ENCODE peak calls at places on chromosomes 12 and 14, in nine cellular contexts. One of them, this sample, is unnamed.
A peak's percentile ranks its signal among the peaks of the same experiment; 100 is the strongest.

GRCh38 chr14:89540009-89540829 is 123.2 kb upstream of the FOXN3 start:
- DNase-seq in lower lobe of right lung: no peak
- DNase-seq in mucosa of descending colon: no peak
- DNase-seq in A549: no peak
- DNase-seq in fibroblast of mammary gland: peak; percentile 10
- DNase-seq in CD8-positive, alpha-beta T cell: no peak
- DNase-seq in stomach: no peak
- DNase-seq in gastrocnemius medialis: no peak
- DNase-seq in AG04449: no peak
- DNase-seq in this sample: peak; percentile 55

GRCh38 chr12:65585648-65586420 is 238.4 kb upstream of the HMGA2 start:
- DNase-seq in mucosa of descending colon: no peak
- DNase-seq in fibroblast of mammary gland: no peak
- DNase-seq in A549: no peak
- DNase-seq in gastrocnemius medialis: no peak
- DNase-seq in CD8-positive, alpha-beta T cell: no peak
- DNase-seq in AG04449: no peak
- DNase-seq in lower lobe of right lung: no peak
- DNase-seq in stomach: no peak
- DNase-seq in this sample: no peak

GRCh38 chr12:55172686-55173085 is 46.5 kb downstream of the OR9K2 start:
- DNase-seq in CD8-positive, alpha-beta T cell: no peak
- DNase-seq in fibroblast of mammary gland: no peak
- DNase-seq in A549: no peak
- DNase-seq in mucosa of descending colon: no peak
- DNase-seq in stomach: no peak
- DNase-seq in lower lobe of right lung: no peak
- DNase-seq in gastrocnemius medialis: no peak
- DNase-seq in AG04449: no peak
- DNase-seq in this sample: no peak

GRCh38 chr14:55450124-55450523 is 9.7 kb upstream of the TBPL2 start:
- DNase-seq in AG04449: no peak
- DNase-seq in CD8-positive, alpha-beta T cell: no peak
- DNase-seq in fibroblast of mammary gland: no peak
- DNase-seq in stomach: no peak
- DNase-seq in lower lobe of right lung: no peak
- DNase-seq in gastrocnemius medialis: no peak
- DNase-seq in mucosa of descending colon: no peak
- DNase-seq in A549: no peak
- DNase-seq in this sample: no peak

GRCh38 chr12:92628476-92628875 is 74.3 kb upstream of the PLEKHG7 start:
- DNase-seq in lower lobe of right lung: no peak
- DNase-seq in AG04449: no peak
- DNase-seq in mucosa of descending colon: no peak
- DNase-seq in A549: no peak
- DNase-seq in fibroblast of mammary gland: peak; percentile 38
- DNase-seq in gastrocnemius medialis: no peak
- DNase-seq in CD8-positive, alpha-beta T cell: no peak
- DNase-seq in stomach: no peak
- DNase-seq in this sample: no peak

GRCh38 chr14:25038044-25038668 is 11.8 kb downstream of the STXBP6 start:
- DNase-seq in fibroblast of mammary gland: no peak
- DNase-seq in lower lobe of right lung: no peak
- DNase-seq in mucosa of descending colon: no peak
- DNase-seq in A549: no peak
- DNase-seq in stomach: no peak
- DNase-seq in AG04449: no peak
- DNase-seq in gastrocnemius medialis: no peak
- DNase-seq in CD8-positive, alpha-beta T cell: no peak
- DNase-seq in this sample: no peak

GRCh38 chr12:12646483-12647072 is 34.9 kb downstream of the CREBL2 start:
- DNase-seq in CD8-positive, alpha-beta T cell: no peak
- DNase-seq in gastrocnemius medialis: no peak
- DNase-seq in stomach: no peak
- DNase-seq in A549: no peak
- DNase-seq in lower lobe of right lung: no peak
- DNase-seq in AG04449: no peak
- DNase-seq in mucosa of descending colon: no peak
- DNase-seq in fibroblast of mammary gland: no peak
- DNase-seq in this sample: no peak

GRCh38 chr12:28191018-28191595 is 851 bp downstream of the CCDC91 start:
- DNase-seq in CD8-positive, alpha-beta T cell: no peak
- DNase-seq in gastrocnemius medialis: peak; percentile 59
- DNase-seq in stomach: no peak
- DNase-seq in A549: peak; percentile 22
- DNase-seq in lower lobe of right lung: no peak
- DNase-seq in mucosa of descending colon: no peak
- DNase-seq in fibroblast of mammary gland: peak; percentile 76
- DNase-seq in AG04449: no peak
- DNase-seq in this sample: peak; percentile 78

DNA sequence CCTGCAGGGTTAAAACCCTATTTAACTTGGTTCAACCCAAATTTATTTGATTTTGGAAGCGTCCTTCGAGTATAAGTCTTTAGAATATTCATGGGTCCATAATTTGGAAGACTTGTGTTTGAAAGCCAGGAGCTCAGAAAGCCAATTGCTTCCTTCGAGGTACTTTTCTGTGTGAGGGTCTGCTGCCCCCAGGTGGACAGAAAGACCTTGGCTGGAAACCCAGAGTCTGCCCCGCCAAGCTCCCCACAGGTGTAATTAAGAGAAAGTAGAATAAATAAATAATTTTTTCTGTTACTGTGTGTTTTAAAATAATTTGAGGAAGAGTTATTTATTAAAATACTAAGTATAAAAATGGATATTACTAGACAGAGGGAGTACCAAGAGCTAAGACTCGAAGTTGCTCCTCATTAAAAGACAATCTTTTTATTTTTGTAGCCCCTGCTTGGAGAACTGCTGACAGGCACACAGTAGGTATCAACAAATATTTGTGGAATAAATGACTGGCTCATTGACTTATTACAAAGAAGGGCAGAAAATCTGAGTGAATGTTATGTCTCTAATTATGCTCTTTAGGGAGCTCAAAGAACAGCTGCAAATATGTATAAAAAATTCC is 105.8 kb downstream of the PAH start:
- DNase-seq in fibroblast of mammary gland: peak; percentile 2
- DNase-seq in mucosa of descending colon: no peak
- DNase-seq in gastrocnemius medialis: no peak
- DNase-seq in CD8-positive, alpha-beta T cell: no peak
- DNase-seq in lower lobe of right lung: no peak
- DNase-seq in AG04449: no peak
- DNase-seq in A549: peak; percentile 38
- DNase-seq in stomach: no peak
- DNase-seq in this sample: peak; percentile 4
- TF ChIP-seq CTCF in fibroblast of mammary gland: peak; percentile 30
- TF ChIP-seq CTCF in mucosa of descending colon: no peak
- TF ChIP-seq CTCF in gastrocnemius medialis: peak; percentile 15
- TF ChIP-seq CTCF in CD8-positive, alpha-beta T cell: no peak
- TF ChIP-seq CTCF in lower lobe of right lung: peak; percentile 35
- TF ChIP-seq CTCF in AG04449: peak; percentile 23
- TF ChIP-seq CTCF in A549: peak; percentile 75
- TF ChIP-seq CTCF in stomach: no peak
- TF ChIP-seq CTCF in this sample: peak; percentile 13

GRCh38 chr14:35400707-35401421 is 3.7 kb downstream of the NFKBIA start:
- DNase-seq in AG04449: no peak
- DNase-seq in fibroblast of mammary gland: no peak
- DNase-seq in CD8-positive, alpha-beta T cell: no peak
- DNase-seq in mucosa of descending colon: no peak
- DNase-seq in gastrocnemius medialis: peak; percentile 42
- DNase-seq in stomach: no peak
- DNase-seq in lower lobe of right lung: no peak
- DNase-seq in A549: no peak
- DNase-seq in this sample: peak; percentile 60

GRCh38 chr14:35401422-35401729 is 3.2 kb downstream of the NFKBIA start:
- DNase-seq in lower lobe of right lung: no peak
- DNase-seq in AG04449: no peak
- DNase-seq in A549: no peak
- DNase-seq in stomach: no peak
- DNase-seq in mucosa of descending colon: no peak
- DNase-seq in fibroblast of mammary gland: no peak
- DNase-seq in CD8-positive, alpha-beta T cell: no peak
- DNase-seq in gastrocnemius medialis: no peak
- DNase-seq in this sample: no peak

GRCh38 chr14:35403085-35403396 is 1.5 kb downstream of the NFKBIA start:
- DNase-seq in lower lobe of right lung: peak; percentile 67
- DNase-seq in gastrocnemius medialis: peak; percentile 77
- DNase-seq in AG04449: no peak
- DNase-seq in A549: no peak
- DNase-seq in stomach: no peak
- DNase-seq in fibroblast of mammary gland: peak; percentile 62
- DNase-seq in mucosa of descending colon: no peak
- DNase-seq in CD8-positive, alpha-beta T cell: no peak
- DNase-seq in this sample: peak; percentile 50

GRCh38 chr14:35402323-35403084 is 2.0 kb downstream of the NFKBIA start:
- DNase-seq in stomach: no peak
- DNase-seq in A549: no peak
- DNase-seq in lower lobe of right lung: no peak
- DNase-seq in mucosa of descending colon: peak; percentile 77
- DNase-seq in fibroblast of mammary gland: no peak
- DNase-seq in AG04449: no peak
- DNase-seq in gastrocnemius medialis: peak; percentile 70
- DNase-seq in CD8-positive, alpha-beta T cell: peak; percentile 65
- DNase-seq in this sample: peak; percentile 55

DNA sequence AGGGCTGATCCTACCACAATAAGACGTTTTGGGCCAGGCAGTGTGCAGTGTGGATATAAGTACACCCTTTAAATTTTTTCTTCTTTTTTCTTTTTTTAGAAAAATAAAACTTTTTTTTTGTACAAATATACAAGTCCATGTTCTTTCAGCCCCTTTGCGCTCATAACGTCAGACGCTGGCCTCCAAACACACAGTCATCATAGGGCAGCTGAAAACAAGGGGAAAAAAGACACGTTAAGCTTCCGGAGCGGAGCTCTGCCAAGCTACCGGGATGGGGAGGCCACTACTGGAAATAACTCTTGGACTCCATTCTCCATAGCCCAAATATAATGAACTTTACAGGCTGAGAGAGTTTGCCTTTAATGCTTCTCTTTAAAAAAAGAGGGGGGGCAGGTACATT is 2.7 kb downstream of the NFKBIA start:
- DNase-seq in gastrocnemius medialis: peak; percentile 36
- DNase-seq in A549: no peak
- DNase-seq in AG04449: no peak
- DNase-seq in stomach: no peak
- DNase-seq in mucosa of descending colon: no peak
- DNase-seq in lower lobe of right lung: no peak
- DNase-seq in CD8-positive, alpha-beta T cell: no peak
- DNase-seq in fibroblast of mammary gland: peak; percentile 58
- DNase-seq in this sample: peak; percentile 66
- H3K4me3 ChIP-seq in gastrocnemius medialis: peak overlapping the region; percentile 80
- H3K4me3 ChIP-seq in A549: peak overlapping the region; percentile 97
- H3K4me3 ChIP-seq in AG04449: peak overlapping the region; percentile 87
- H3K4me3 ChIP-seq in stomach: peak overlapping the region; percentile 72
- H3K4me3 ChIP-seq in mucosa of descending colon: no peak overlapping the region
- H3K4me3 ChIP-seq in lower lobe of right lung: peak overlapping the region; percentile 93
- H3K4me3 ChIP-seq in CD8-positive, alpha-beta T cell: peak overlapping the region; percentile 86
- H3K4me3 ChIP-seq in fibroblast of mammary gland: peak overlapping the region; percentile 86
- H3K4me3 ChIP-seq in this sample: peak overlapping the region; percentile 94

GRCh38 chr14:96597680-96598079 is 95.5 kb downstream of the PAPOLA start:
- DNase-seq in lower lobe of right lung: no peak
- DNase-seq in A549: no peak
- DNase-seq in CD8-positive, alpha-beta T cell: no peak
- DNase-seq in stomach: no peak
- DNase-seq in fibroblast of mammary gland: no peak
- DNase-seq in gastrocnemius medialis: no peak
- DNase-seq in AG04449: no peak
- DNase-seq in mucosa of descending colon: no peak
- DNase-seq in this sample: no peak

GRCh38 chr14:96594961-96595360 is 92.8 kb downstream of the PAPOLA start:
- DNase-seq in AG04449: no peak
- DNase-seq in CD8-positive, alpha-beta T cell: no peak
- DNase-seq in gastrocnemius medialis: no peak
- DNase-seq in lower lobe of right lung: no peak
- DNase-seq in stomach: no peak
- DNase-seq in A549: no peak
- DNase-seq in fibroblast of mammary gland: no peak
- DNase-seq in mucosa of descending colon: no peak
- DNase-seq in this sample: no peak

GRCh38 chr14:96598332-96598928 is 96.2 kb downstream of the PAPOLA start:
- DNase-seq in mucosa of descending colon: no peak
- DNase-seq in lower lobe of right lung: no peak
- DNase-seq in A549: no peak
- DNase-seq in CD8-positive, alpha-beta T cell: no peak
- DNase-seq in gastrocnemius medialis: no peak
- DNase-seq in AG04449: no peak
- DNase-seq in stomach: no peak
- DNase-seq in fibroblast of mammary gland: no peak
- DNase-seq in this sample: no peak

GRCh38 chr14:96602186-96602585 is 100.0 kb downstream of the PAPOLA start:
- DNase-seq in AG04449: no peak
- DNase-seq in lower lobe of right lung: no peak
- DNase-seq in mucosa of descending colon: no peak
- DNase-seq in gastrocnemius medialis: no peak
- DNase-seq in stomach: no peak
- DNase-seq in A549: no peak
- DNase-seq in CD8-positive, alpha-beta T cell: no peak
- DNase-seq in fibroblast of mammary gland: no peak
- DNase-seq in this sample: no peak

DNA sequence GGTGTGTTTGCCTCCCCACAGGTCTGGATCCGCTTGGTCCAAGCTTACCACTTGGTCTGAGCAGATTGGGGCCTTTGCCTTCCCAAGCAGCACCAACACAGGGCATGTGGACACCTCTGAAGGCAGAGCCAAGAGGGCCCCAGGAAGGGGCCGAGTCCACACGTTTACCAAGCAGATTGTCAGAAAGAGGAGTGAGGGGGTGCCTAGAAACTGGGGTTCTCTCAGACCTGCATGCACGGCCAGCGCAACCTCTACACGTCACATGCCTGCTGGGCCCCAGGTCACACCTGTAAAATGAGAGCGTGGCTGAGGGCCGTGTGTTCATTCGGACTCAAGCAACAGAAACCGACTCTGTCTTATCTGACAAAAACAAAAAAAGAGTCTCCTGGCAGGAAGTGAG is 96.9 kb downstream of the PAPOLA start:
- DNase-seq in fibroblast of mammary gland: no peak
- DNase-seq in CD8-positive, alpha-beta T cell: no peak
- DNase-seq in lower lobe of right lung: no peak
- DNase-seq in mucosa of descending colon: no peak
- DNase-seq in A549: no peak
- DNase-seq in gastrocnemius medialis: no peak
- DNase-seq in stomach: no peak
- DNase-seq in AG04449: no peak
- DNase-seq in this sample: no peak
- TF ChIP-seq CTCF in fibroblast of mammary gland: no peak
- TF ChIP-seq CTCF in CD8-positive, alpha-beta T cell: no peak
- TF ChIP-seq CTCF in lower lobe of right lung: no peak
- TF ChIP-seq CTCF in mucosa of descending colon: no peak
- TF ChIP-seq CTCF in A549: no peak
- TF ChIP-seq CTCF in gastrocnemius medialis: no peak
- TF ChIP-seq CTCF in stomach: no peak
- TF ChIP-seq CTCF in AG04449: no peak
- TF ChIP-seq CTCF in this sample: no peak

DNA sequence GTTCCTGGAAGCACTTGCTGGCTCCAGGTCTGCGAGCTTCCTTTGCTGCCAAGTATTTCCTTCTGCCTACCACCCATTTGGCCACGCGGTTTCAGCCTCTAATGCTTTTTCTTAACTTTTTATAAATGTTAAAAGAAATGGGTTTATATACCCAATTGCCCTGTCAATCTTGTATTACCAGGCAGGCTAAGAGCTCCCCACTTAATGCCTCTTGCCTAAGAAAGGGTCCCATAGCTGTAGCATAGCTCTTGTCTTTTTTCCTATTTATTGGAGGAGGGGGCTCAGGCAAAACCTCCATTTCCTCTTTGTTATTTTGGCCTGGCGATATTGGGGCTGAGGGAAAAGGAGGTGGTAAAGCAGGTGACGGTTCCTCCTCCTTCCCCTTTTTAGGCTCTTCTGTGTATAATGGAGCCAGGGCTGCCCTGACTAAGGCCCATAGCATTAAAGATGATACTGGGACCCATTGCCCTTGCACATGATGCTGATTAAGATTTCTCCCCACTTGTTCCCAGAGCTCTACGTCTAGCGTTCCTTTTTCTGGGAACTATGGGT is 21.6 kb upstream of the BLTP3B start:
- DNase-seq in fibroblast of mammary gland: no peak
- DNase-seq in AG04449: no peak
- DNase-seq in A549: no peak
- DNase-seq in stomach: no peak
- DNase-seq in gastrocnemius medialis: no peak
- DNase-seq in mucosa of descending colon: no peak
- DNase-seq in CD8-positive, alpha-beta T cell: no peak
- DNase-seq in lower lobe of right lung: no peak
- DNase-seq in this sample: no peak
- H3K4me3 ChIP-seq in fibroblast of mammary gland: no peak overlapping the region
- H3K4me3 ChIP-seq in AG04449: peak overlapping the region; percentile 38
- H3K4me3 ChIP-seq in A549: peak overlapping the region; percentile 44
- H3K4me3 ChIP-seq in stomach: peak overlapping the region; percentile 15
- H3K4me3 ChIP-seq in gastrocnemius medialis: peak overlapping the region; percentile 52
- H3K4me3 ChIP-seq in mucosa of descending colon: no peak overlapping the region
- H3K4me3 ChIP-seq in CD8-positive, alpha-beta T cell: no peak overlapping the region
- H3K4me3 ChIP-seq in lower lobe of right lung: peak overlapping the region; percentile 38
- H3K4me3 ChIP-seq in this sample: peak overlapping the region; percentile 26